ENCODE peak calls at places on chromosomes 13 and 19, in nine cellular contexts. One of them, this sample, is unnamed.

GRCh38 chr19:57406516-57407123 is 4.3 kb upstream of the ZNF17 start:
- DNase-seq in AG08395: peak; percentile 75
- DNase-seq in T-helper 1 cell: peak; percentile 66
- DNase-seq in fibroblast of the conjunctiva: no peak
- DNase-seq in EH: peak; percentile 51
- DNase-seq in iris pigment epithelial cell: peak; percentile 53
- DNase-seq in NAMALWA: peak; percentile 87
- DNase-seq in ACHN: peak; percentile 20
- DNase-seq in activated T-cell treated with anti-CD3 and anti-CD28 coated beads for 1 hour: peak; percentile 55
- DNase-seq in this sample: no peak

GRCh38 chr19:23817519-23817918 is 58.8 kb upstream of the ZNF681 start:
- DNase-seq in activated T-cell treated with anti-CD3 and anti-CD28 coated beads for 1 hour: peak; percentile 15
- DNase-seq in T-helper 1 cell: no peak
- DNase-seq in fibroblast of the conjunctiva: no peak
- DNase-seq in AG08395: no peak
- DNase-seq in NAMALWA: peak; percentile 84
- DNase-seq in ACHN: peak; percentile 12
- DNase-seq in EH: peak; percentile 6
- DNase-seq in iris pigment epithelial cell: peak; percentile 69
- DNase-seq in this sample: no peak

GRCh38 chr13:49140910-49141611 is 79.1 kb upstream of the MLNR start:
- DNase-seq in iris pigment epithelial cell: no peak
- DNase-seq in ACHN: no peak
- DNase-seq in fibroblast of the conjunctiva: no peak
- DNase-seq in EH: no peak
- DNase-seq in T-helper 1 cell: no peak
- DNase-seq in NAMALWA: no peak
- DNase-seq in activated T-cell treated with anti-CD3 and anti-CD28 coated beads for 1 hour: no peak
- DNase-seq in AG08395: no peak
- DNase-seq in this sample: no peak

GRCh38 chr19:21084343-21084742 is 2.3 kb downstream of the ZNF714 start:
- DNase-seq in activated T-cell treated with anti-CD3 and anti-CD28 coated beads for 1 hour: no peak
- DNase-seq in fibroblast of the conjunctiva: no peak
- DNase-seq in AG08395: peak; percentile 19
- DNase-seq in NAMALWA: no peak
- DNase-seq in EH: peak; percentile 58
- DNase-seq in ACHN: peak; percentile 18
- DNase-seq in T-helper 1 cell: no peak
- DNase-seq in iris pigment epithelial cell: peak; percentile 78
- DNase-seq in this sample: no peak

GRCh38 chr13:31927219-31927653 is 104.3 kb upstream of the FRY start:
- DNase-seq in ACHN: no peak
- DNase-seq in NAMALWA: no peak
- DNase-seq in iris pigment epithelial cell: no peak
- DNase-seq in fibroblast of the conjunctiva: no peak
- DNase-seq in activated T-cell treated with anti-CD3 and anti-CD28 coated beads for 1 hour: no peak
- DNase-seq in T-helper 1 cell: no peak
- DNase-seq in EH: no peak
- DNase-seq in AG08395: no peak
- DNase-seq in this sample: no peak

GRCh38 chr19:51333836-51334460 is 8.0 kb downstream of the VSIG10L start:
- DNase-seq in EH: peak; percentile 4
- DNase-seq in fibroblast of the conjunctiva: no peak
- DNase-seq in AG08395: no peak
- DNase-seq in activated T-cell treated with anti-CD3 and anti-CD28 coated beads for 1 hour: no peak
- DNase-seq in iris pigment epithelial cell: no peak
- DNase-seq in NAMALWA: peak; percentile 96
- DNase-seq in T-helper 1 cell: no peak
- DNase-seq in ACHN: no peak
- DNase-seq in this sample: no peak

GRCh38 chr13:110648155-110648819 is 32.9 kb downstream of the NAXD start:
- DNase-seq in T-helper 1 cell: no peak
- DNase-seq in iris pigment epithelial cell: no peak
- DNase-seq in ACHN: no peak
- DNase-seq in fibroblast of the conjunctiva: no peak
- DNase-seq in AG08395: no peak
- DNase-seq in activated T-cell treated with anti-CD3 and anti-CD28 coated beads for 1 hour: no peak
- DNase-seq in EH: no peak
- DNase-seq in NAMALWA: no peak
- DNase-seq in this sample: no peak

GRCh38 chr19:17450264-17451075 is 2.0 kb upstream of the TMEM221 start:
- DNase-seq in iris pigment epithelial cell: no peak
- DNase-seq in EH: no peak
- DNase-seq in NAMALWA: no peak
- DNase-seq in AG08395: no peak
- DNase-seq in activated T-cell treated with anti-CD3 and anti-CD28 coated beads for 1 hour: no peak
- DNase-seq in ACHN: no peak
- DNase-seq in T-helper 1 cell: no peak
- DNase-seq in fibroblast of the conjunctiva: no peak
- DNase-seq in this sample: no peak

GRCh38 chr19:19540707-19541515 is 2.8 kb downstream of the CILP2 start:
- DNase-seq in EH: peak; percentile 60
- DNase-seq in ACHN: no peak
- DNase-seq in activated T-cell treated with anti-CD3 and anti-CD28 coated beads for 1 hour: peak; percentile 67
- DNase-seq in iris pigment epithelial cell: peak; percentile 50
- DNase-seq in T-helper 1 cell: peak; percentile 72
- DNase-seq in NAMALWA: peak; percentile 87
- DNase-seq in fibroblast of the conjunctiva: no peak
- DNase-seq in AG08395: peak; percentile 66
- DNase-seq in this sample: no peak

GRCh38 chr13:98480915-98481510 is 95.9 kb downstream of the STK24 start:
- DNase-seq in EH: no peak
- DNase-seq in NAMALWA: peak; percentile 77
- DNase-seq in fibroblast of the conjunctiva: no peak
- DNase-seq in ACHN: no peak
- DNase-seq in activated T-cell treated with anti-CD3 and anti-CD28 coated beads for 1 hour: no peak
- DNase-seq in T-helper 1 cell: no peak
- DNase-seq in AG08395: no peak
- DNase-seq in iris pigment epithelial cell: peak; percentile 59
- DNase-seq in this sample: no peak

GRCh38 chr19:30236006-30236405 is 136.2 kb upstream of the ZNF536 start:
- DNase-seq in AG08395: peak; percentile 63
- DNase-seq in NAMALWA: no peak
- DNase-seq in activated T-cell treated with anti-CD3 and anti-CD28 coated beads for 1 hour: no peak
- DNase-seq in T-helper 1 cell: no peak
- DNase-seq in fibroblast of the conjunctiva: no peak
- DNase-seq in ACHN: no peak
- DNase-seq in EH: no peak
- DNase-seq in iris pigment epithelial cell: no peak
- DNase-seq in this sample: no peak

GRCh38 chr19:33333615-33334014 is 31.3 kb upstream of the CEBPA start:
- DNase-seq in EH: no peak
- DNase-seq in fibroblast of the conjunctiva: no peak
- DNase-seq in NAMALWA: no peak
- DNase-seq in activated T-cell treated with anti-CD3 and anti-CD28 coated beads for 1 hour: no peak
- DNase-seq in ACHN: no peak
- DNase-seq in iris pigment epithelial cell: no peak
- DNase-seq in AG08395: no peak
- DNase-seq in T-helper 1 cell: no peak
- DNase-seq in this sample: no peak

GRCh38 chr13:44218501-44219240 is 155.0 kb upstream of the SERP2 start:
- DNase-seq in NAMALWA: no peak
- DNase-seq in ACHN: no peak
- DNase-seq in fibroblast of the conjunctiva: no peak
- DNase-seq in T-helper 1 cell: no peak
- DNase-seq in iris pigment epithelial cell: no peak
- DNase-seq in activated T-cell treated with anti-CD3 and anti-CD28 coated beads for 1 hour: no peak
- DNase-seq in EH: no peak
- DNase-seq in AG08395: no peak
- DNase-seq in this sample: peak; percentile 89

This sample was measured in right atrium auricular region.